ENCODE peak calls at places on chromosome 5, in ten cellular contexts. Z is sigmoid colon, M is A549, Q is stomach, A is NB4, D is right lobe of liver, P is HCT116, C is heart left ventricle, E is GM12878, K is gastrocnemius medialis. X is an unnamed sample.

GRCh38 chr5:81301221-81302015 is at the start of gene ZCCHC9:
- DNase-seq in Z (peak; percentile 97), M (peak; percentile 73), Q (peak; percentile 94), A (peak; percentile 96), D (peak; percentile 95), P (peak; percentile 90), C (peak; percentile 95), E (peak; percentile 79), K (peak; percentile 89), X (peak; percentile 88)

GRCh38 chr5:113663879-113664278 is 150.4 kb downstream of the YTHDC2 start:
- DNase-seq in Z (no peak), M (peak; percentile 6), Q (peak; percentile 51), A (peak; percentile 23), D (peak; percentile 66), P (peak; percentile 51), C (peak; percentile 36), E (no peak), K (no peak), X (peak; percentile 14)

GRCh38 chr5:72210913-72211670 is 103.8 kb downstream of the MAP1B start:
- DNase-seq in Z (no peak), M (peak; percentile 19), Q (peak; percentile 68), A (no peak), D (no peak), P (no peak), C (peak; percentile 66), E (no peak), K (no peak), X (peak; percentile 47)

GRCh38 chr5:174190073-174190675 is 144.7 kb downstream of the NSG2 start:
- DNase-seq in Z (no peak), M (no peak), Q (no peak), A (no peak), D (no peak), P (no peak), C (no peak), E (no peak), K (no peak), X (no peak)

GRCh38 chr5:76305264-76305663 is 97.8 kb upstream of the IQGAP2 start:
- DNase-seq in Z (no peak), M (no peak), Q (no peak), A (peak; percentile 71), D (no peak), P (no peak), C (no peak), E (no peak), K (no peak), X (no peak)

GRCh38 chr5:7754997-7755596 is 95.8 kb downstream of the CFAP90 start:
- DNase-seq in Z (no peak), M (peak; percentile 28), Q (peak; percentile 76), A (peak; percentile 78), D (peak; percentile 42), P (peak; percentile 41), C (no peak), E (no peak), K (peak; percentile 58), X (no peak)

GRCh38 chr5:78648359-78649219 is at the start of gene LHFPL2:
- DNase-seq in Z (peak; percentile 88), M (peak; percentile 78), Q (peak; percentile 77), A (peak; percentile 72), D (peak; percentile 82), P (no peak), C (peak; percentile 83), E (no peak), K (peak; percentile 52), X (peak; percentile 70)

GRCh38 chr5:157172408-157172807 is 6.3 kb upstream of the GARIN3 start:
- DNase-seq in Z (no peak), M (no peak), Q (no peak), A (no peak), D (no peak), P (no peak), C (no peak), E (peak; percentile 98), K (no peak), X (no peak)

GRCh38 chr5:160360310-160360709 is 10.1 kb downstream of the C1QTNF2 start:
- DNase-seq in Z (no peak), M (no peak), Q (no peak), A (no peak), D (no peak), P (no peak), C (no peak), E (no peak), K (no peak), X (no peak)
- TF ChIP-seq CTCF in Z (no peak), M (no peak), Q (no peak), A (no peak), D (no peak), P (no peak), C (no peak), E (no peak), K (no peak), X (no peak)

DNA sequence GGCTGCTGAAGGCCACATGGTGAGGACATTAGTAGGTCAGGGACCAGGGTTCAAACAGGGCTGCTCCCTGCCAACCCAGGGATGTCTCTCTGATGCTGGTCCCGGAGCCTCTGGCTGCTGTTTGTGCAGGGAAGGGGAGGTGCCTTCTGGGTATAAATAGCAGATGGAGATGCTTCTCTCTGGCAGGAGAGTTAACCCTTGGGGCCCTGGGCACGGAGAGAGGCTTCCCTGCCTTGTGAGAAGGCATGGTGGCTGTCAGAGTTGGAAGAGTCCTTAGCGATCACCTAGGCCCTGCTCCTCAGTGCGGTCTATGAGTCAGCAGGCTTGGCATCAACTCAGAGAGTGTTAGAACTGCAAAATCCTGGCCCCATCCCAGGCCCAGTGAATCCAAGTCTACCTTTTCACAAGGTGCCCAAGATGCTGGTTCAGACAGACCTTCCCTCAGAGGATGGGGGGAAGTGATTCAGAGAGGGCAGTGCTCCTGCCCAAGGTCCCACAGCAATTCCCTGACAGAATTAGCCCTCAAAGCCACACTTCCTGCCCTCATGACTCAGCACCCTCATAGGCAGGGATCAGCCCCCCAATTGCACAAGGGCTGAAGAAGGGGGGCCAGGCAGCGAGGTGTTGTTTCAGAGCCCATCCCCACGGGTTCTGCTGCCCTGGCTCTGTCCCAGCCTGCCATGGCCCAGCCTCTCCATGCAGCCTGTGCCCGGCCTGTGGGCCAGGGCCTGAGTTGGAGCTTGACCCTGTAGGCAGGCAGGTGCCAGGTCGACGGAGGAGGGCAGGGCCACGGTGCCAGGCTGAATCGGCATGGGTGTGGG is 25.6 kb downstream of the CAMK2A start:
- DNase-seq in Z (peak; percentile 75), M (peak; percentile 81), Q (peak; percentile 72), A (peak; percentile 64), D (peak; percentile 52), P (peak; percentile 70), C (no peak), E (no peak), K (peak; percentile 86), X (peak; percentile 12)
- TF ChIP-seq POLR2A in Z (no peak), M (no peak), Q (no peak), A (no peak), D (no peak), P (no peak), C (no peak), E (no peak), K (no peak), X (no peak)

GRCh38 chr5:134920848-134921575 is 16.1 kb downstream of the PCBD2 start:
- DNase-seq in Z (no peak), M (no peak), Q (no peak), A (no peak), D (no peak), P (no peak), C (no peak), E (no peak), K (no peak), X (no peak)

GRCh38 chr5:134911285-134912215 is 6.6 kb downstream of the PCBD2 start:
- DNase-seq in Z (no peak), M (no peak), Q (no peak), A (no peak), D (no peak), P (no peak), C (no peak), E (no peak), K (no peak), X (no peak)

GRCh38 chr5:134913795-134914194 is 8.9 kb downstream of the PCBD2 start:
- DNase-seq in Z (no peak), M (no peak), Q (no peak), A (no peak), D (no peak), P (no peak), C (no peak), E (no peak), K (no peak), X (no peak)

GRCh38 chr5:134913254-134913653 is 8.3 kb downstream of the PCBD2 start:
- DNase-seq in Z (no peak), M (no peak), Q (no peak), A (no peak), D (no peak), P (no peak), C (no peak), E (no peak), K (no peak), X (no peak)

DNA sequence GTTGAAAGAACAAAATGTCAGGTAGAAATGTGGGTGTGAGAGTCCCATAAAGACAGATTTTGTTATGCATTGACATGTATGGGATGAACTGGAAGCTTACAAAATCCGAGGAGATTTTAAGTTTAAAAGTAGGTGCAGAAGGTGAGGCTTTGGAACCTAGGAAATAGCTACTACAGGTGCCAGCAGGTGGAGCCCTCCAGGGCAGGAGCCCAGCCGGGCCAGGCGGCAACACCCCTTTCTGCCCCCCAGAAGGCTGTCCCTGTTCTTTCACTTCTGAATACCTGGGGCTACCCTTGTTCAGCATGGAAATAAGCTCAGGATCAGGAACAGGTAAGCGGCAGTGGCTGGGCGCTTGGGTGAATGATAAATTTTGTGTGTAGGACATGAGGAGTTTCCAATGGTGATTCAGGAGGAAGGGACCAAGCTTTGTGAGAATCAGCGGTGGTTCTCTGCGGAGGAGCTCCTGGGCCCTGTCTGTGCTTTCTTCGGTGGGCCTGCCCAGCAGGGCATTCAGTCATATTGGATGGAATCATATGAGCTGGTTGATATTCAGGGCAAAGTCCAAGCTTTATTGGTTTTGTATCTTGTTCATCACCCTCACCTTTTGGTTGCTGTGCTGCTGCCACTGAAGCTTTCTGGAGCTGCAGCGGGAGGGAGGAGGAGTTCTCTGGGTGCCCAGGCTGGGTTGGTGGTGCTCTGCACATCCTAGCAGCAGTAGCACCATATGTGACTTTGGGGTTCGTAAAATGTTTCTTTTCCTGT is 12.3 kb downstream of the PCBD2 start:
- DNase-seq in Z (no peak), M (peak; percentile 16), Q (no peak), A (no peak), D (no peak), P (no peak), C (no peak), E (no peak), K (no peak), X (no peak)
- TF ChIP-seq CTCF in Z (peak; percentile 10), M (peak; percentile 46), Q (no peak), A (peak; percentile 16), D (peak; percentile 34), P (peak; percentile 61), C (no peak), E (peak; percentile 51), K (no peak), X (no peak)

GRCh38 chr5:180072256-180072548 is 643 bp upstream of the RNF130 start:
- DNase-seq in Z (no peak), M (no peak), Q (no peak), A (no peak), D (no peak), P (no peak), C (no peak), E (no peak), K (no peak), X (no peak)

GRCh38 chr5:180070726-180071417 is 687 bp downstream of the RNF130 start:
- DNase-seq in Z (peak; percentile 71), M (peak; percentile 33), Q (peak; percentile 36), A (peak; percentile 86), D (no peak), P (no peak), C (peak; percentile 57), E (no peak), K (peak; percentile 33), X (peak; percentile 39)

GRCh38 chr5:180072556-180072955 is 997 bp upstream of the RNF130 start:
- DNase-seq in Z (no peak), M (no peak), Q (no peak), A (no peak), D (no peak), P (no peak), C (no peak), E (no peak), K (no peak), X (no peak)

GRCh38 chr5:180069589-180070247 is 1.8 kb downstream of the RNF130 start:
- DNase-seq in Z (no peak), M (no peak), Q (peak; percentile 56), A (peak; percentile 98), D (no peak), P (no peak), C (peak; percentile 42), E (no peak), K (peak; percentile 45), X (no peak)

GRCh38 chr5:180071418-180072255 is at the start of gene RNF130:
- DNase-seq in Z (peak; percentile 97), M (peak; percentile 87), Q (peak; percentile 95), A (peak; percentile 93), D (peak; percentile 97), P (peak; percentile 77), C (peak; percentile 97), E (peak; percentile 19), K (peak; percentile 92), X (peak; percentile 87)
- TF ChIP-seq POLR2A in Z (no peak), M (peak; percentile 85), Q (no peak), A (peak; percentile 75), D (peak; percentile 77), P (peak; percentile 45), C (peak; percentile 57), E (peak; percentile 39), K (peak; percentile 67), X (peak; percentile 17)

X was measured in tibial nerve.